ENCODE peak calls at places on chromosomes 3 and 15, in four cellular contexts. D, E, H and Q are unnamed samples.
A peak's percentile ranks its signal among the peaks of the same experiment; 100 is the strongest.

GRCh38 chr3:87987952-87988351 is 70.9 kb downstream of the CGGBP1 start:
- DNase-seq in D (no peak), E (no peak), H (no peak), Q (no peak)

GRCh38 chr3:170163956-170164645 is 17.4 kb downstream of the PHC3 start:
- DNase-seq in D (no peak), E (no peak), H (no peak), Q (no peak)

GRCh38 chr15:56496635-56497034 is 31.7 kb upstream of the MNS1 start:
- DNase-seq in D (peak; percentile 34), E (peak; percentile 50), H (peak; percentile 29), Q (peak; percentile 52)

GRCh38 chr15:87967951-87968350 is 288.6 kb downstream of the NTRK3 start:
- DNase-seq in D (no peak), E (no peak), H (no peak), Q (no peak)

GRCh38 chr15:82894971-82895520 is 57.5 kb downstream of the HOMER2 start:
- DNase-seq in D (no peak), E (no peak), H (no peak), Q (peak; percentile 41)

GRCh38 chr3:127059032-127059560 is 76.2 kb downstream of the PLXNA1 start:
- DNase-seq in D (peak; percentile 5), E (no peak), H (no peak), Q (no peak)

GRCh38 chr3:69649120-69649519 is 90.1 kb upstream of the MITF start:
- DNase-seq in D (no peak), E (peak; percentile 29), H (no peak), Q (no peak)

GRCh38 chr3:136899622-136900158 is 37.7 kb downstream of the NCK1 start:
- DNase-seq in D (no peak), E (no peak), H (no peak), Q (no peak)

GRCh38 chr3:89145995-89146394 is 38.6 kb downstream of the EPHA3 start:
- DNase-seq in D (peak; percentile 73), E (peak; percentile 83), H (no peak), Q (peak; percentile 49)

GRCh38 chr3:52054689-52055511 is 1.5 kb downstream of the DUSP7 start:
- DNase-seq in D (no peak), E (no peak), H (no peak), Q (no peak)

GRCh38 chr15:94199725-94200124 is 31.6 kb upstream of the MCTP2 start:
- DNase-seq in D (no peak), E (no peak), H (no peak), Q (no peak)

GRCh38 chr3:15153103-15153502 is 52.9 kb upstream of the CAPN7 start:
- DNase-seq in D (no peak), E (no peak), H (no peak), Q (no peak)

GRCh38 chr3:101117981-101118380 is 124.8 kb upstream of the ABI3BP start:
- DNase-seq in D (no peak), E (peak; percentile 15), H (no peak), Q (no peak)

GRCh38 chr15:60618206-60618605 is 139.3 kb upstream of the ICE2 start:
- DNase-seq in D (no peak), E (no peak), H (no peak), Q (no peak)

GRCh38 chr15:71131601-71132357 is 16.5 kb downstream of the THSD4 start:
- DNase-seq in D (no peak), E (no peak), H (no peak), Q (no peak)

GRCh38 chr3:56998081-56998529 is 62.4 kb upstream of the SPATA12 start:
- DNase-seq in D (no peak), E (no peak), H (no peak), Q (no peak)

GRCh38 chr3:30894521-30895289 is at the start of gene GADL1:
- DNase-seq in D (no peak), E (peak; percentile 12), H (no peak), Q (peak; percentile 5)

GRCh38 chr3:33505027-33505426 is 64.8 kb upstream of the UBP1 start:
- DNase-seq in D (no peak), E (no peak), H (no peak), Q (no peak)

GRCh38 chr3:109927161-109927560 is 589.8 kb upstream of the DPPA4 start:
- DNase-seq in D (peak; percentile 86), E (peak; percentile 92), H (no peak), Q (peak; percentile 97)

GRCh38 chr3:71927505-71928066 is 142.6 kb upstream of the PROK2 start:
- DNase-seq in D (no peak), E (no peak), H (no peak), Q (no peak)

GRCh38 chr3:71928215-71928614 is 143.3 kb upstream of the PROK2 start:
- DNase-seq in D (no peak), E (no peak), H (no peak), Q (no peak)

GRCh38 chr3:71931930-71932329 is 147.0 kb upstream of the PROK2 start:
- DNase-seq in D (no peak), E (no peak), H (no peak), Q (no peak)

GRCh38 chr3:71926690-71927089 is 141.7 kb upstream of the PROK2 start:
- DNase-seq in D (no peak), E (no peak), H (no peak), Q (no peak)

DNA sequence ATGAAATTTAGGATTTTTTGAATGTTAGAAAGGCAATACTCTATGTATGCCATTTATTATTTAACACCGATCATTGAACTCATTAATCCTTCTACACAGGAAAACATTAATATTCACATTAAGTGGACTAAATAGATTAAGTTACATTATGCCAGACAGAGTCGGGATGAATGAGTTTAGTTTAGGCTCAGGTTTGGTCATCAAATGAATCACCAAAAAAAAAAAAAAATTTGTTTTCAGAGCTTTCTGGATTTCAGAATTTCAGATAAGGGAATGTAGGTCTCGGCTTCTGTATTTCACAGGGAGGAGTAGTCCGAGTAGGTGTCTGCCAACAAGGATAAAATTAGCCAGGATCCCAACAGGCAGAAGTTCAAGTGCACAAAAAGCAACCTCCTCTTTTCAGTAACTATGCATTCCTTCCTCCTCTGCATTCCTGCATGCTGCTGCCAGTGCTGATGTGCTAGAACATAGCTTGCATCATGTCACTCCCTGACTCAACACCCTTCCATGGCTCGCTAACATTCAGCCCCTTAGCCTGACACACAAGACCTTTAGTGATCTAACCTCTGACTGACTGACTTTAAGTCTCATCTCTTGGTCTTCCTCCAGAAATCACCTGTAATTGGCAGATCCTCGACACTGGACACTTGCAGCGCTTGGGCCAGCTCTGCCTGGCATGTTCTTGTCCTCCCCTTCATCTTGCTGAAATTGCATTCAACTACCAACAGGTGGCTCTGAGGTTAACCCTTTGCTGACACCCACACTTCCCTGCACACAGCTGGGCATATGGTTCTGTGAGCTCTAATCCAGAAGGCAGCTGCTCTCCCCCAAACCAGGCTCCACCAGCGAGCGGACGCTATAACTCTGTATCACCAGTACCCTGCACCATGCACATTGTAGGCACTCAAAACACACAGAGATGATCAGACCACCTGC is 145.4 kb upstream of the PROK2 start:
- DNase-seq in D (peak; percentile 2), E (peak; percentile 25), H (no peak), Q (no peak)
- TF ChIP-seq CTCF in D (no peak), E (no peak), H (no peak), Q (peak; percentile 63)

DNA sequence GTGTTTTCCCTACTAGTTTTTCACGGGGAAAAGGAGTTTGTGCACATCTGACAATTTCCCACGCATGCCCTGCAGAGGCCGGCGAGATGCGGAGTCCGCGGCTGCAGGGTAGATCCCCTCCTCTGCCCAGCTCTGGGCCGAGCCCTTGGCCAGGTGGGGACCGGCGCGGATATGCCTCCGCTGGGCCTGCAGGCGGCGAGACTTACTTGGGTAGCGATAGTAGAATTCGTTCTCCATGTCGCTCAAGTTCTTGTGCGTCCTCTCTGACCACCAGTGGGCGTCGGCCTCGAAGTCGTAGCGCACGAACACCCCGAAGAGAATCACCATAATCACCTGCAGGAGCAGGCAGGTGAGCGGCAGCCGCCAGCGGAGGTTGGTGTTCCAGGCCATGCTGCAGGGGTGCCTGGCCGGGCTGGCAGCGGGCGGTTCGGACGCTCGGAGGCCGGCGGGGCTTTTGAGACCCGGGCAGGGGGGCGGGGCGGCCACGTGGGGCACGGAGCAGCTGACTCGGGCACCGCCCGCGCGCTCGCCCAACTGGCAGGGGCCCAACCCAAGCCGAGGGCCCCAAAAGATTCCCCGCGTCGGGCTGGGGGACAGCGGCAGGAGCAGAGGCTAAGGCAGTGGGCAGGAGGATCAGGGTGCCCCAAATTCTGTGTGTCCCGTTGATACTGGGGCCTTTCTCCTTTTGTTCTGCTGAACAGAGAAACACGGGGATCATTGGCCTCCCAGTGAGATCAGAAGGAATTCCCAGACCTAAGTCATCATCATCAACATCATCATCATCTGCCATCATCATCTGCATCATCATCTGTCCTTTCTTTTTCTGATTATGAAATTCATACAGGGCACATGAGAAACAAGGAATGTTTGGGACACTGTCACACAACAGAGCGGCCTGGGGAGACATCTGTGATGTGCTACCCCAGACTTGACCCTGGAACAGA is at the start of gene RHCG:
- DNase-seq in D (no peak), E (peak; percentile 16), H (no peak), Q (peak; percentile 11)
- H3K4me3 ChIP-seq in D (no peak within 1 kb of the TSS), E (peak within 1 kb of the TSS; percentile 28), H (no peak within 1 kb of the TSS), Q (peak within 1 kb of the TSS; percentile 45)

DNA sequence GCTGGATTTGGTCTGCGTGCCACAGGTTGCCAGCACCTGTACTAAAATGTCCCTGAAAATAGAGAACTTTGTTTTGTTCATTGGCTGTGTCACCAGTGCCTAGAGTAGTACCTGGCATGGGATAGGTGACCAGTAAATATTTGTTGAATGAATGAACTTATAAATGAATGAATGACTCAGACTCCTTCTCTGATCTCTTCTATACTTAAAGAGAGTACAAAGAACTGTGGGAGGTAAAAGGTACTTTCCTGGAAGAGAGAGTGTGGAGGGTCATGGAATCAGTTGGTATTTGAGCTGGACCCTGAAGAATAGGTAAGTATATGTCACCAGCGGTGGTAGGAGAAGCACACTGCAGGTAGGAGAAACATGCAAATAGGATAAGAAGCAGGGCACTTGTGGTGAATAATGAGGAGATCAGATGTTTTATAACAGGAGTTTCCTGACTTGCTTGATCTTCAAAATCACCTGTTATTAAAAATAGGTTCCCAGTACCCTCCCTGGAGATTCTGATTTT is 149.4 kb downstream of the LPP start:
- DNase-seq in D (no peak), E (no peak), H (no peak), Q (no peak)
- TF ChIP-seq CTCF in D (no peak), E (no peak), H (no peak), Q (no peak)

DNA sequence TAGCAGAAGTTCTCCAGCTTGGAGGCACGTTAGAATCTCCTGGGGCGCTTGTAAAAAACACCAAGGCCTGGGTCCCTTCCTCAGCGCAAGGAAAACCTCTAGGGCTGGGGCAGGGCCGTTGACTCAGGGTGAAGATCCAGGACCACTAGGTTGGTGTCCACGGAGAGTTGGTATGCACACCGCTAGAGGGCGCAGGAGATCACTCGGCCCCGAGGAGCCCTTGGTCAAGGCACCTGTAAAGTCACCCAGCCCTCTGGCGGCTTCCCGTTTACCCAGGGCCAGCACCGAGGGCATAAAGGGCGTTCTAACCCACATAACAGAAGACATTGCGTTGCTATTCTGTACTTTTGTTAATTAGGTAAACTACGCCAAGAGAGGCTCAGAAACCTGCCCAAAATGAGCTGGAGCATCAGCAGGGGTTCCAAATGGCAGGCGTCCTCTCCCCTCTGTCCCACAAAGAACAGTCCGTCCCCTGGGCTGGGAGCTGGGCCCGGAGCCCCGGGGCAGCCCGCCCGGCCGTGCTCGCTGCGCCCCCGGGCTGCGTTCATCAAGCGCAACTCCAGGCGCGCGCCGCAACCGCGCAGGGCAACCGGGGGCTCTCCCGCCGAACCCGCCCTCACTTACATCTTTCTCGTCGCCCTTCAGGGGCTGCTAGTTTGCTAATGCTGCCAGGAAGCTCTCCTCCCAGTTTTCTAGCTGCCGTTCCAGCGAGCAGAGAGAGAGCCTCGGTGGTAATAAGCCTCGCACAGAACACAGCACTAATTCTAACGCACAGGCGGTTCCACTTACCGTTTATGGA is 332.1 kb downstream of the ARRDC4 start:
- DNase-seq in D (no peak), E (peak; percentile 7), H (no peak), Q (no peak)
- H3K4me3 ChIP-seq in D (no peak overlapping the region), E (no peak overlapping the region), H (no peak overlapping the region), Q (no peak overlapping the region)

GRCh38 chr3:97764186-97765055 is at the start of gene ARL6:
- DNase-seq in D (peak; percentile 41), E (peak; percentile 81), H (peak; percentile 69), Q (peak; percentile 46)
- TF ChIP-seq CTCF in D (peak; percentile 14), E (peak; percentile 4), H (no peak), Q (peak; percentile 7)

GRCh38 chr15:55357774-55358173 is 38.8 kb downstream of the PIGB start:
- DNase-seq in D (peak; percentile 20), E (peak; percentile 54), H (no peak), Q (no peak)
- H3K4me3 ChIP-seq in D (no peak overlapping the region), E (no peak overlapping the region), H (no peak overlapping the region), Q (no peak overlapping the region)